ENCODE peak calls at places on chromosomes 6 and 20, in nine cellular contexts. U is pancreas, M is GM23338, O is stomach, F is cardiac muscle cell, K is right lobe of liver, H is heart left ventricle, V is kidney, C is Panc1. A is an unnamed sample.
A peak's percentile ranks its signal among the peaks of the same experiment; 100 is the strongest.

GRCh38 chr20:52410746-52411317 is 219.3 kb upstream of the ZFP64 start:
- DNase-seq in U (no peak), M (no peak), O (no peak), F (no peak), K (no peak), H (no peak), V (no peak), C (no peak), A (no peak)

GRCh38 chr20:10639762-10640556 is 33.8 kb downstream of the JAG1 start:
- DNase-seq in U (no peak), M (no peak), O (no peak), F (no peak), K (no peak), H (peak; percentile 46), V (peak; percentile 52), C (no peak), A (no peak)

GRCh38 chr6:26280409-26280808 is 84.6 kb upstream of the BTN3A2 start:
- DNase-seq in U (no peak), M (no peak), O (no peak), F (no peak), K (no peak), H (no peak), V (no peak), C (no peak), A (no peak)

GRCh38 chr6:153032255-153032882 is 29.9 kb upstream of the MTRF1L start:
- DNase-seq in U (no peak), M (peak; percentile 44), O (no peak), F (peak; percentile 12), K (no peak), H (no peak), V (no peak), C (no peak), A (no peak)

GRCh38 chr6:146917979-146918378 is 286.2 kb upstream of the STXBP5 start:
- DNase-seq in U (no peak), M (no peak), O (no peak), F (no peak), K (no peak), H (no peak), V (no peak), C (no peak), A (no peak)

GRCh38 chr20:21709535-21709904 is 4.1 kb downstream of the PAX1 start:
- DNase-seq in U (no peak), M (no peak), O (no peak), F (no peak), K (no peak), H (no peak), V (no peak), C (no peak), A (no peak)

GRCh38 chr20:4138056-4138455 is 122.7 kb upstream of the RNF24 start:
- DNase-seq in U (no peak), M (no peak), O (no peak), F (no peak), K (no peak), H (no peak), V (no peak), C (no peak), A (no peak)

GRCh38 chr6:156575361-156575760 is 201.8 kb upstream of the ARID1B start:
- DNase-seq in U (no peak), M (no peak), O (no peak), F (no peak), K (no peak), H (no peak), V (no peak), C (no peak), A (no peak)

DNA sequence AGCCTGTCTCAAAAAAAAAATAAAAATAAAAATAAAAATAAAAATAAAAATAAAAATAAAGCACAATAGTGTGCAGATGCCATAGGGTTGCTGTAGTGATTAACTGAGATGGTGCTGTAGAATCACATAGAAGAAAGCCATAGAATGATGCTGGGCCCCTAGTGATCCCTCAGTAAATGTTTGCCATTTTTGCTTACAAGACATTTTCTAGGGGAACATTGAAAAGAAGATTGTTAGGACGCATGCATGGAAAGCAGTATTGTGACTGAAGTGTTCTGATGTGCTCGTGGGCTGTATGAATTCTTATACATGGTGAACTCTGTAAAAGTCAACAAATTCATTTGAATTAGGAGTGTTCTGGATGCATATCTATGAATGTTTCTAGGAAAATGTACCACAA is 22.0 kb upstream of the SAMD3 start:
- DNase-seq in U (no peak), M (no peak), O (no peak), F (no peak), K (no peak), H (no peak), V (no peak), C (no peak), A (no peak)
- H3K4me1 ChIP-seq in U (no peaks in the 10 kb centered on the region), M (peaks cover 3% of the 10 kb centered on the region), O (no peaks in the 10 kb centered on the region), F (peaks cover 4% of the 10 kb centered on the region), K (no peaks in the 10 kb centered on the region), H (no peaks in the 10 kb centered on the region), V (no peaks in the 10 kb centered on the region), C (no peaks in the 10 kb centered on the region), A (no peaks in the 10 kb centered on the region)

GRCh38 chr6:160767647-160768019 is 65.6 kb downstream of the PLG start:
- DNase-seq in U (no peak), M (no peak), O (no peak), F (no peak), K (no peak), H (no peak), V (no peak), C (no peak), A (no peak)

GRCh38 chr6:160767019-160767646 is 65.1 kb downstream of the PLG start:
- DNase-seq in U (peak; percentile 93), M (peak; percentile 87), O (peak; percentile 74), F (peak; percentile 84), K (peak; percentile 81), H (peak; percentile 58), V (peak; percentile 87), C (no peak), A (peak; percentile 75)

GRCh38 chr6:160766657-160767018 is 64.6 kb downstream of the PLG start:
- DNase-seq in U (no peak), M (no peak), O (no peak), F (no peak), K (no peak), H (no peak), V (no peak), C (no peak), A (no peak)

GRCh38 chr6:160764847-160765246 is 62.8 kb downstream of the PLG start:
- DNase-seq in U (no peak), M (no peak), O (no peak), F (no peak), K (no peak), H (no peak), V (no peak), C (no peak), A (no peak)

DNA sequence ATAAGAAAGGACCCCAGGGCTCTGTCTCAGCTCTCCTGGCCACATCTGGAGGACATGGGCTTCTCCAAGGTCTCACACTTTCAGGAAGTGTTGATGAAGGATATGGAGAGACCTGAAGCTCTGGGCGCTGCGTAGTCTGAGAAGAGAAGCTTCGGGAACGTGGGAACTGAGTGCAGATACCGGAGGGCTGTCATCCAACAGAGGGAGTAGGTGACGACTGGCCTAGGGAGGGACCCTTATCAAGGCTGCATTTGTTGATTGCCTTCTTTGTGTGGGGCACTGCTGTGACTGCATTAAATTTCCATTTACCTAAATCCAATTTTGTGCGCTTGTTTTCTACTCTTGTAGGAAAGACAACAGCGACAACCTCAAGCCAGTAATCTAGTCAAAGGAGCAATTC is 63.4 kb downstream of the PLG start:
- DNase-seq in U (no peak), M (peak; percentile 55), O (no peak), F (no peak), K (no peak), H (no peak), V (no peak), C (no peak), A (no peak)
- TF ChIP-seq CTCF in U (no peak), M (peak; percentile 50), O (no peak), F (no peak), K (no peak), H (no peak), V (no peak), C (peak; percentile 21), A (no peak)

GRCh38 chr6:148974351-148974750 is 227.5 kb downstream of the UST start:
- DNase-seq in U (no peak), M (no peak), O (no peak), F (no peak), K (no peak), H (no peak), V (no peak), C (no peak), A (no peak)

GRCh38 chr6:148971027-148971927 is 224.4 kb downstream of the UST start:
- DNase-seq in U (no peak), M (no peak), O (no peak), F (no peak), K (no peak), H (no peak), V (no peak), C (no peak), A (no peak)

GRCh38 chr6:148973809-148974208 is 227.0 kb downstream of the UST start:
- DNase-seq in U (no peak), M (peak; percentile 68), O (no peak), F (peak; percentile 54), K (no peak), H (no peak), V (no peak), C (no peak), A (no peak)

GRCh38 chr6:148969679-148970078 is 222.8 kb downstream of the UST start:
- DNase-seq in U (no peak), M (peak; percentile 49), O (no peak), F (no peak), K (no peak), H (peak; percentile 52), V (no peak), C (no peak), A (no peak)

GRCh38 chr6:148972481-148972880 is 225.7 kb downstream of the UST start:
- DNase-seq in U (peak; percentile 87), M (peak; percentile 97), O (peak; percentile 51), F (peak; percentile 59), K (no peak), H (no peak), V (peak; percentile 85), C (no peak), A (no peak)
- H3K4me1 ChIP-seq in U (no peaks in the 10 kb centered on the region), M (peaks cover 47% of the 10 kb centered on the region), O (no peaks in the 10 kb centered on the region), F (peaks cover 4% of the 10 kb centered on the region), K (no peaks in the 10 kb centered on the region), H (no peaks in the 10 kb centered on the region), V (no peaks in the 10 kb centered on the region), C (no peaks in the 10 kb centered on the region), A (no peaks in the 10 kb centered on the region)

DNA sequence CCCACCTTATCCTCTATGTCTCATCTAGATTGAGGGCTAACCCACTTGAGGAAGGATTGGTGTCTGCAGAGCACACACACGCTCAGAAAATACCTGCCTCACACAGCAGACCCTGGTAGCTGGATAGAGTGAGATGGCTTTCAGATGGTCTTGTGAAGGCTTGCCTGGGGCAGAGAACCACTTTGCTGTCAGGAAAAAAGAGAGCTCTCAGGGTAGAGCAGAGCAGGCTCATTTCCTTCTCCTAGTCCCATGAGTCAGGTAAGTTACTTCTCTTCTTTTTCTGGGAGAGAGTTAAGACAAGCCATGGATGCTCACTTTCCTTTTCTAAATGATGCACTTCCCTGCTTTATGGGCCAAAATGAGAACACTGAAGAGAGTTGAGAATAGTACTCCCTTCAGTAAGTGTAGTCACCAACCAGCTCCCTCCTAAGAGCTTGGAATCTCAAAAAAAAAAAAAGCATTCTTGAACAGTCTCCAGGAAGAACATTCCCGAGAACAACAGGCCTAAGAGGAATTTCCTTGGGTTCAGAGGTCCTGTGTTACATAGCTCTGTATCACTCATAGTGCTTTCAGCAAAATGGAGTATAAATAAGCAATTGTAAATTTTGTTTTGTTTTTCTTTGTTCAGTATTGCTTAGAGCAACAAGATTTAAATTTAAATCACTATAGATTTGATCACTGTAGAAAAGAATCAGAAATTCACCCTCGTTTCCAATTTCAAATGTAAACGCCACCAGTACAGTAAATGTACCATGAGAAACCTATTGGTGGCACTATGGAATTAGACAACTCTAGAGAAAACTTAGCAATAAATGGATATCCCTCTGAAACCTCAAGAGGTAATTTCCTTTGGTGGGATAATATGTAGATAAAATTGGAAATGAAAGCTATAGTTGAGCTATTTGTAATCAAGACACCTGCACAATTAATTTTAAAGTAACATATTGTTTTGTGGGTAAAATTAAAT is 530.3 kb downstream of the RFPL4B start:
- DNase-seq in U (no peak), M (peak; percentile 56), O (no peak), F (no peak), K (no peak), H (no peak), V (no peak), C (no peak), A (no peak)
- TF ChIP-seq CTCF in U (no peak), M (no peak), O (no peak), F (peak; percentile 29), K (no peak), H (no peak), V (no peak), C (peak; percentile 49), A (no peak)